ENCODE peak calls at places on chromosomes 7 and 10, in four cellular contexts. One of them, this sample, is unnamed.

GRCh38 chr10:20040012-20040411 is 223.8 kb downstream of the PLXDC2 start:
- DNase-seq in GM12865: no peak
- DNase-seq in choroid plexus epithelial cell: peak
- DNase-seq in lower lobe of right lung: no peak
- DNase-seq in this sample: no peak

GRCh38 chr7:36777062-36777461 is 52.8 kb upstream of the AOAH start:
- DNase-seq in GM12865: no peak
- DNase-seq in choroid plexus epithelial cell: no peak
- DNase-seq in lower lobe of right lung: no peak
- DNase-seq in this sample: no peak

GRCh38 chr10:129583831-129584230 is 116.8 kb downstream of the MGMT start:
- DNase-seq in GM12865: no peak
- DNase-seq in choroid plexus epithelial cell: no peak
- DNase-seq in lower lobe of right lung: no peak
- DNase-seq in this sample: no peak

GRCh38 chr7:123260428-123260960 is 60.7 kb upstream of the SLC13A1 start:
- DNase-seq in GM12865: no peak
- DNase-seq in choroid plexus epithelial cell: no peak
- DNase-seq in lower lobe of right lung: no peak
- DNase-seq in this sample: no peak

GRCh38 chr10:8088504-8088903 is 34.0 kb downstream of the GATA3 start:
- DNase-seq in GM12865: peak
- DNase-seq in choroid plexus epithelial cell: no peak
- DNase-seq in lower lobe of right lung: no peak
- DNase-seq in this sample: no peak

GRCh38 chr7:128035712-128036111 is 4.5 kb upstream of the LRRC4 start:
- DNase-seq in GM12865: no peak
- DNase-seq in choroid plexus epithelial cell: peak
- DNase-seq in lower lobe of right lung: no peak
- DNase-seq in this sample: no peak

GRCh38 chr7:102080371-102081243 is 206.1 kb upstream of the SH2B2 start:
- DNase-seq in GM12865: no peak
- DNase-seq in choroid plexus epithelial cell: peak
- DNase-seq in lower lobe of right lung: no peak
- DNase-seq in this sample: no peak

GRCh38 chr10:77091745-77092144 is 545.9 kb downstream of the KCNMA1 start:
- DNase-seq in GM12865: no peak
- DNase-seq in choroid plexus epithelial cell: no peak
- DNase-seq in lower lobe of right lung: no peak
- DNase-seq in this sample: no peak

GRCh38 chr10:109933984-109934565 is 10.8 kb upstream of the XPNPEP1 start:
- DNase-seq in GM12865: no peak
- DNase-seq in choroid plexus epithelial cell: peak
- DNase-seq in lower lobe of right lung: no peak
- DNase-seq in this sample: no peak

GRCh38 chr7:77558598-77558997 is 21.5 kb downstream of the PTPN12 start:
- DNase-seq in GM12865: no peak
- DNase-seq in choroid plexus epithelial cell: no peak
- DNase-seq in lower lobe of right lung: no peak
- DNase-seq in this sample: no peak

GRCh38 chr7:150520145-150520544 is 5.5 kb downstream of the GIMAP7 start:
- DNase-seq in GM12865: no peak
- DNase-seq in choroid plexus epithelial cell: no peak
- DNase-seq in lower lobe of right lung: no peak
- DNase-seq in this sample: no peak

GRCh38 chr10:943334-944033 is 12.0 kb upstream of the LARP4B start:
- DNase-seq in GM12865: peak
- DNase-seq in choroid plexus epithelial cell: no peak
- DNase-seq in lower lobe of right lung: no peak
- DNase-seq in this sample: no peak

GRCh38 chr7:100803398-100804161 is 23.7 kb downstream of the EPHB4 start:
- DNase-seq in GM12865: peak
- DNase-seq in choroid plexus epithelial cell: peak
- DNase-seq in lower lobe of right lung: peak
- DNase-seq in this sample: peak

GRCh38 chr7:130292682-130293257 is at the start of gene CPA4:
- DNase-seq in GM12865: peak
- DNase-seq in choroid plexus epithelial cell: peak
- DNase-seq in lower lobe of right lung: no peak
- DNase-seq in this sample: no peak

GRCh38 chr7:31814187-31814586 is 127.2 kb downstream of the PPP1R17 start:
- DNase-seq in GM12865: peak
- DNase-seq in choroid plexus epithelial cell: peak
- DNase-seq in lower lobe of right lung: no peak
- DNase-seq in this sample: no peak
- TF ChIP-seq CTCF in GM12865: peak
- TF ChIP-seq CTCF in choroid plexus epithelial cell: peak
- TF ChIP-seq CTCF in lower lobe of right lung: peak
- TF ChIP-seq CTCF in this sample: peak

DNA sequence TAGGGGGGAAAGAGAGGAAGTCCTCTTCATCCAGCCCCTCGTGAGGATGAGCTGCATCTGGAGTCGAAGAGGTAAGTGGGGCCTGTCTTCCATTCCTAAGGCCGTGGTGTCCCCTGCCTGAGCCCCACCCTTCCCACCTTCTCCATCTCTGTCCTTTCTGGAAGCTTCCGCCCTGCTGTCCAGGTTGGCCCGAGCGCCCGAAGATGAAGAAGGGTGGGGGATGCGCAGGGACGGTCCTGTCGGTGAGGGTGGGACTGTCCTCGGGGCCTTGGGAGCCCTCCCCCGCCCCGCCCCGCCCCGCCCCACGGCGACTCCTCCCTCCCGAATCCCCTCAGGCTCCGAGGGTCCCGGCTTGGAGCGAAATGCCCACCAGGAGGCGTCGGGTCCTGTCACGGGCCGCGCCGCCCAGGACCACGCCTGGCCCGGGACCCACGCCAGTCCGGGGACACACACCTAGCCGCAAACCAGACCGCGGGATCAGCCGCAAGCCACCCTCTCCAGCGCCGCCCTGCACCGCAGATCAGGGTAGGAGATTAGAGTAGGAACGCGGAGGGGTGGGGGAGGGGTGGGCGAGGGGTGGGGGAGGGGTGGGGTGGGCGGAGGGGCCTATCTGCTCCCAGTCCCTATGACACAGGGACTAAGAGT is 15.3 kb downstream of the GPRIN2 start:
- DNase-seq in GM12865: no peak
- DNase-seq in choroid plexus epithelial cell: peak
- DNase-seq in lower lobe of right lung: peak
- DNase-seq in this sample: no peak
- H3K4me3 ChIP-seq in GM12865: no peak
- H3K4me3 ChIP-seq in choroid plexus epithelial cell: peak
- H3K4me3 ChIP-seq in lower lobe of right lung: peak
- H3K4me3 ChIP-seq in this sample: no peak

GRCh38 chr10:114157912-114158311 is 16.1 kb downstream of the CCDC186 start:
- DNase-seq in GM12865: no peak
- DNase-seq in choroid plexus epithelial cell: no peak
- DNase-seq in lower lobe of right lung: no peak
- DNase-seq in this sample: no peak
- TF ChIP-seq CTCF in GM12865: no peak
- TF ChIP-seq CTCF in choroid plexus epithelial cell: no peak
- TF ChIP-seq CTCF in lower lobe of right lung: no peak
- TF ChIP-seq CTCF in this sample: no peak

DNA sequence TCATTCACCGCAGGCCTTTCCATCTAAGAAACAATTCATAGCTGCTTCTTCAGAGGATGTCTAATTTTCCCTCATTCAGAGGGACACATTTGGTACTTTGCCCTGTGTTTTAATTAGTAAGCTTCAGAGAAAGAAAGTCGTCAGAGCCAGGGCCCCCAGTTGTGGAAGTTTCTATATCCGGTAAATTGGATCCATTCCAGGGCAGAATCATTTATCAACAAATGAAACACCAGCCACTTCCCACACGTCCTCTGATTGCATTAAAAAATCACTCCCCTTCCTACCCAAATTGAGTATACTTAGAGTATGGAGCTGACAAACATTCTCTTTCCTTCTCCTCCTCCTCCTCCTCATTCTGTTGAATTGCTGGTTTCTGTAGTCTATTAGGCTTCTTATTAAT is 205.7 kb upstream of the HDAC9 start:
- DNase-seq in GM12865: no peak
- DNase-seq in choroid plexus epithelial cell: no peak
- DNase-seq in lower lobe of right lung: no peak
- DNase-seq in this sample: no peak
- H3K4me3 ChIP-seq in GM12865: no peak
- H3K4me3 ChIP-seq in choroid plexus epithelial cell: no peak
- H3K4me3 ChIP-seq in lower lobe of right lung: peak
- H3K4me3 ChIP-seq in this sample: no peak

This sample was measured in GM12864.